ENCODE peak calls at places on chromosomes 6 and 20, in five cellular contexts. B, W, U, F and Z are unnamed samples.

GRCh38 chr6:105428342-105428957 is 25.6 kb upstream of the PREP start:
- DNase-seq in B (no peak), W (peak; percentile 81), U (no peak), F (peak; percentile 41), Z (peak; percentile 36)

GRCh38 chr6:96657344-96657743 is 94.4 kb downstream of the FHL5 start:
- DNase-seq in U (no peak), B (no peak), W (no peak), F (no peak), Z (no peak)

GRCh38 chr6:113450061-113450465 is 407.1 kb upstream of the MARCKS start:
- DNase-seq in F (no peak), B (no peak), U (no peak), W (no peak), Z (no peak)

GRCh38 chr6:156982168-156982567 is 205.0 kb downstream of the ARID1B start:
- DNase-seq in U (no peak), B (no peak), W (no peak), F (no peak), Z (no peak)

GRCh38 chr6:165922309-165922794 is 245.3 kb downstream of the TBXT start:
- DNase-seq in B (no peak), F (peak; percentile 77), U (no peak), W (peak; percentile 16), Z (no peak)

GRCh38 chr6:101853226-101853625 is 459.7 kb downstream of the GRIK2 start:
- DNase-seq in F (no peak), B (no peak), W (no peak), U (no peak), Z (no peak)

GRCh38 chr6:34236423-34237315 is at the start of gene HMGA1:
- DNase-seq in B (peak; percentile 90), F (peak; percentile 88), U (peak; percentile 88), W (peak; percentile 68), Z (peak; percentile 88)

GRCh38 chr6:30238178-30238795 is 25.1 kb upstream of the TRIM26 start:
- DNase-seq in U (no peak), W (peak; percentile 4), F (no peak), B (no peak), Z (no peak)

GRCh38 chr20:63290677-63291472 is 2.1 kb upstream of the COL20A1 start:
- DNase-seq in W (peak; percentile 20), B (peak; percentile 52), U (peak; percentile 45), F (peak; percentile 31), Z (no peak)